ENCODE peak calls at places on chromosomes 3 and 15, in four cellular contexts. One of them, this sample, is unnamed.

GRCh38 chr3:189493271-189493670 is 137.9 kb upstream of the TP63 start:
- ATAC-seq in K562: no peak
- ATAC-seq in HepG2: no peak
- ATAC-seq in GM12878: no peak
- ATAC-seq in this sample: no peak

GRCh38 chr3:98796334-98796733 is 33.2 kb downstream of the ST3GAL6 start:
- ATAC-seq in K562: no peak
- ATAC-seq in HepG2: peak; percentile 92
- ATAC-seq in GM12878: no peak
- ATAC-seq in this sample: no peak

GRCh38 chr3:183954875-183955274 is 62.8 kb downstream of the ABCC5 start:
- ATAC-seq in K562: no peak
- ATAC-seq in HepG2: no peak
- ATAC-seq in GM12878: no peak
- ATAC-seq in this sample: no peak

GRCh38 chr3:100158877-100159563 is 44.7 kb upstream of the FILIP1L start:
- ATAC-seq in K562: no peak
- ATAC-seq in HepG2: no peak
- ATAC-seq in GM12878: no peak
- ATAC-seq in this sample: no peak

GRCh38 chr3:24522155-24522579 is 27.5 kb upstream of the THRB start:
- ATAC-seq in K562: peak; percentile 2
- ATAC-seq in HepG2: peak; percentile 70
- ATAC-seq in GM12878: no peak
- ATAC-seq in this sample: peak; percentile 9

GRCh38 chr15:62849316-62850129 is 193.0 kb upstream of the TPM1 start:
- ATAC-seq in K562: no peak
- ATAC-seq in HepG2: no peak
- ATAC-seq in GM12878: no peak
- ATAC-seq in this sample: no peak

GRCh38 chr3:113912551-113913246 is 35.1 kb upstream of the ZDHHC23 start:
- ATAC-seq in K562: peak; percentile 84
- ATAC-seq in HepG2: peak; percentile 96
- ATAC-seq in GM12878: peak; percentile 98
- ATAC-seq in this sample: no peak

GRCh38 chr3:72306800-72307341 is 521.9 kb upstream of the PROK2 start:
- ATAC-seq in K562: no peak
- ATAC-seq in HepG2: no peak
- ATAC-seq in GM12878: no peak
- ATAC-seq in this sample: no peak

GRCh38 chr3:120182613-120183524 is 88.6 kb upstream of the GSK3B start:
- ATAC-seq in K562: peak; percentile 58
- ATAC-seq in HepG2: no peak
- ATAC-seq in GM12878: peak; percentile 56
- ATAC-seq in this sample: no peak

GRCh38 chr3:11583638-11584046 is 60.1 kb downstream of the VGLL4 start:
- ATAC-seq in K562: no peak
- ATAC-seq in HepG2: no peak
- ATAC-seq in GM12878: no peak
- ATAC-seq in this sample: no peak

GRCh38 chr3:173617490-173617889 is 219.9 kb downstream of the NLGN1 start:
- ATAC-seq in K562: no peak
- ATAC-seq in HepG2: no peak
- ATAC-seq in GM12878: no peak
- ATAC-seq in this sample: no peak

GRCh38 chr3:179263134-179263533 is 12.2 kb upstream of the KCNMB3 start:
- ATAC-seq in K562: no peak
- ATAC-seq in HepG2: no peak
- ATAC-seq in GM12878: no peak
- ATAC-seq in this sample: no peak

GRCh38 chr3:111733856-111734255 is 125.2 kb upstream of the PHLDB2 start:
- ATAC-seq in K562: no peak
- ATAC-seq in HepG2: peak; percentile 9
- ATAC-seq in GM12878: no peak
- ATAC-seq in this sample: no peak

GRCh38 chr3:171326717-171327440 is 133.3 kb downstream of the TNIK start:
- ATAC-seq in K562: no peak
- ATAC-seq in HepG2: no peak
- ATAC-seq in GM12878: peak; percentile 63
- ATAC-seq in this sample: no peak

GRCh38 chr15:52206446-52206845 is 15.3 kb upstream of the GNB5 start:
- ATAC-seq in K562: no peak
- ATAC-seq in HepG2: no peak
- ATAC-seq in GM12878: no peak
- ATAC-seq in this sample: no peak

GRCh38 chr3:178948546-178948945 is 123.1 kb downstream of the ZMAT3 start:
- ATAC-seq in K562: no peak
- ATAC-seq in HepG2: no peak
- ATAC-seq in GM12878: no peak
- ATAC-seq in this sample: no peak

GRCh38 chr15:91529534-91529933 is 324.0 kb upstream of the SLCO3A1 start:
- ATAC-seq in K562: no peak
- ATAC-seq in HepG2: no peak
- ATAC-seq in GM12878: no peak
- ATAC-seq in this sample: no peak

GRCh38 chr3:116444819-116445290 is 432 bp downstream of the LSAMP start:
- ATAC-seq in K562: no peak
- ATAC-seq in HepG2: no peak
- ATAC-seq in GM12878: peak; percentile 48
- ATAC-seq in this sample: peak; percentile 28

DNA sequence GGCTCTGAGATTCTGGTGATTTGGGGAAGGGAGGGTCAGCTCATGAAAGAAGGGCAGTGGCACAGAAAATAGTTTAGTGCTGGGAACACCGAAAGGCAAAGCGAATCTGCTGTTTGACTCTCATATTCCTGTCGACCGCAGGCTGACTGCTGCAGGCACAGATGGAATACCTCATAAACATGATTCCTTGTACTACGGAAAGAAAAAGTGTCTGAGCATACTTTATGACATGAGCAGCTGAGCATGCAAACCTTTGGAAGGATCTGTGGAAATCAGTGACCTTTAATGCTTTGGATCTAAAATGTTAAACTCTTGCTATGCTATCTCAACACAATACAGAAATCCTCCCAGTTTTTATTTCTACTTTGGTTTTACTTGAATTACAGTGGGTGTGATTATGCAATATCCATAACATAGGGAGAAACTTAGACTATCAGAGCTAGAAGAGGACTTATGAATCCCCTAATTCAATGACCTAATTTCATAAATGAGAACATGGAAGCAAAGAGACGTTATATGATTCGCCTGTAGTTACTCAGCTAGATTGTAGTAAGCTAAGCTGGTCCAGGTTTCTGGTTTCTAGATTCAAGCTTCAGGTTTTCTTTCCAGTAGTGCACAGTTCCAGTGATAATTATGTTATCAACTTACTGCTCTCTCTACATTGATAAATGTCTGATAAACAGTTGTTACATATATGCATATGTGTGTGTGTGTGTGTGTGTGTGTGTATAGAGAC is 127.5 kb upstream of the GBE1 start:
- ATAC-seq in K562: no peak
- ATAC-seq in HepG2: no peak
- ATAC-seq in GM12878: no peak
- ATAC-seq in this sample: no peak
- TF ChIP-seq POLR2AphosphoS5 in K562: no peak
- TF ChIP-seq POLR2AphosphoS5 in HepG2: no peak
- TF ChIP-seq POLR2AphosphoS5 in GM12878: no peak
- TF ChIP-seq POLR2AphosphoS5 in this sample: no peak

GRCh38 chr15:48858401-48858800 is 19.5 kb upstream of the EID1 start:
- ATAC-seq in K562: peak; percentile 86
- ATAC-seq in HepG2: no peak
- ATAC-seq in GM12878: peak; percentile 36
- ATAC-seq in this sample: no peak
- TF ChIP-seq POLR2A in K562: no peak
- TF ChIP-seq POLR2A in HepG2: no peak
- TF ChIP-seq POLR2A in GM12878: no peak
- TF ChIP-seq POLR2A in this sample: no peak

GRCh38 chr15:74243431-74243830 is 7.3 kb downstream of the CCDC33 start:
- ATAC-seq in K562: no peak
- ATAC-seq in HepG2: no peak
- ATAC-seq in GM12878: no peak
- ATAC-seq in this sample: no peak

GRCh38 chr15:74242296-74242929 is 6.3 kb downstream of the CCDC33 start:
- ATAC-seq in K562: peak; percentile 53
- ATAC-seq in HepG2: peak; percentile 62
- ATAC-seq in GM12878: no peak
- ATAC-seq in this sample: no peak

GRCh38 chr15:74245342-74245931 is 9.3 kb downstream of the CCDC33 start:
- ATAC-seq in K562: no peak
- ATAC-seq in HepG2: no peak
- ATAC-seq in GM12878: no peak
- ATAC-seq in this sample: no peak

GRCh38 chr15:74240897-74241614 is 4.9 kb downstream of the CCDC33 start:
- ATAC-seq in K562: no peak
- ATAC-seq in HepG2: no peak
- ATAC-seq in GM12878: no peak
- ATAC-seq in this sample: no peak

GRCh38 chr15:74244818-74245341 is 8.8 kb downstream of the CCDC33 start:
- ATAC-seq in K562: no peak
- ATAC-seq in HepG2: no peak
- ATAC-seq in GM12878: no peak
- ATAC-seq in this sample: no peak
- H3K4me3 ChIP-seq in K562: no peak overlapping the region
- H3K4me3 ChIP-seq in HepG2: no peak overlapping the region
- H3K4me3 ChIP-seq in GM12878: no peak overlapping the region
- H3K4me3 ChIP-seq in this sample: no peak overlapping the region

GRCh38 chr3:149575213-149575961 is 82.4 kb downstream of the WWTR1 start:
- ATAC-seq in K562: peak; percentile 24
- ATAC-seq in HepG2: peak; percentile 63
- ATAC-seq in GM12878: peak; percentile 9
- ATAC-seq in this sample: peak; percentile 50

GRCh38 chr3:149577801-149578200 is 80.0 kb downstream of the WWTR1 start:
- ATAC-seq in K562: no peak
- ATAC-seq in HepG2: peak; percentile 20
- ATAC-seq in GM12878: no peak
- ATAC-seq in this sample: no peak

GRCh38 chr3:149572796-149573414 is 84.9 kb downstream of the WWTR1 start:
- ATAC-seq in K562: no peak
- ATAC-seq in HepG2: no peak
- ATAC-seq in GM12878: no peak
- ATAC-seq in this sample: peak; percentile 37

GRCh38 chr3:149579161-149579560 is 78.7 kb downstream of the WWTR1 start:
- ATAC-seq in K562: no peak
- ATAC-seq in HepG2: no peak
- ATAC-seq in GM12878: no peak
- ATAC-seq in this sample: no peak

DNA sequence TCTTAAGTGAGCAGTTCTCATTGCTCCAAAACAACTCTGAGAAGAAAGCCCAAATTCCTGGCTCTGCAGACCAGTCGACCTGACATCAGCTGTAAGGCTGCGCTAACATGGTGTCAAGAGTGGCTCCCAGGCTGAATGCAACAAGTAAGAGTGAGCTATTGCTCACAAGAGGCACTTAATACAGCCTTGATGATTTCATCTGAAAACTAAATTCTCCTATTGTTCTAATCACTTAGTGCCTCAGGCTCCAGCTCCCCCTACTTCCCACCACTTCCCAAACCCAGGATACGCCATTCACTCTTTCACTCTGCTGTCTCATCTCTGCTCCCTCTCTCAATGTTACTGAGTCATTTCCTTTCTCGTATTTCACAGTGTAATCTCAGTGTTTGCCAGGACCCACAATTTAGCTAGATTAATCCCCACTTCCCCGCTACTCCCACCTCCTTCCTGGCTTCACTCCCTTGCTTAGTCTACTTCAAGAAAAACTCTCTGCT is 81.7 kb downstream of the WWTR1 start:
- ATAC-seq in K562: peak; percentile 91
- ATAC-seq in HepG2: peak; percentile 45
- ATAC-seq in GM12878: peak; percentile 51
- ATAC-seq in this sample: peak; percentile 73
- TF ChIP-seq POLR2AphosphoS5 in K562: peak; percentile 29
- TF ChIP-seq POLR2AphosphoS5 in HepG2: no peak
- TF ChIP-seq POLR2AphosphoS5 in GM12878: no peak
- TF ChIP-seq POLR2AphosphoS5 in this sample: peak; percentile 95

GRCh38 chr15:65612949-65613348 is 2.0 kb upstream of the INTS14 start:
- ATAC-seq in K562: no peak
- ATAC-seq in HepG2: peak; percentile 24
- ATAC-seq in GM12878: no peak
- ATAC-seq in this sample: no peak

GRCh38 chr15:65612616-65612946 is 1.6 kb upstream of the INTS14 start:
- ATAC-seq in K562: no peak
- ATAC-seq in HepG2: peak; percentile 8
- ATAC-seq in GM12878: no peak
- ATAC-seq in this sample: no peak

GRCh38 chr15:65613365-65613764 is 2.4 kb upstream of the INTS14 start:
- ATAC-seq in K562: no peak
- ATAC-seq in HepG2: no peak
- ATAC-seq in GM12878: no peak
- ATAC-seq in this sample: no peak

GRCh38 chr15:65611888-65612615 is 1.1 kb upstream of the INTS14 start:
- ATAC-seq in K562: no peak
- ATAC-seq in HepG2: peak; percentile 28
- ATAC-seq in GM12878: no peak
- ATAC-seq in this sample: no peak

DNA sequence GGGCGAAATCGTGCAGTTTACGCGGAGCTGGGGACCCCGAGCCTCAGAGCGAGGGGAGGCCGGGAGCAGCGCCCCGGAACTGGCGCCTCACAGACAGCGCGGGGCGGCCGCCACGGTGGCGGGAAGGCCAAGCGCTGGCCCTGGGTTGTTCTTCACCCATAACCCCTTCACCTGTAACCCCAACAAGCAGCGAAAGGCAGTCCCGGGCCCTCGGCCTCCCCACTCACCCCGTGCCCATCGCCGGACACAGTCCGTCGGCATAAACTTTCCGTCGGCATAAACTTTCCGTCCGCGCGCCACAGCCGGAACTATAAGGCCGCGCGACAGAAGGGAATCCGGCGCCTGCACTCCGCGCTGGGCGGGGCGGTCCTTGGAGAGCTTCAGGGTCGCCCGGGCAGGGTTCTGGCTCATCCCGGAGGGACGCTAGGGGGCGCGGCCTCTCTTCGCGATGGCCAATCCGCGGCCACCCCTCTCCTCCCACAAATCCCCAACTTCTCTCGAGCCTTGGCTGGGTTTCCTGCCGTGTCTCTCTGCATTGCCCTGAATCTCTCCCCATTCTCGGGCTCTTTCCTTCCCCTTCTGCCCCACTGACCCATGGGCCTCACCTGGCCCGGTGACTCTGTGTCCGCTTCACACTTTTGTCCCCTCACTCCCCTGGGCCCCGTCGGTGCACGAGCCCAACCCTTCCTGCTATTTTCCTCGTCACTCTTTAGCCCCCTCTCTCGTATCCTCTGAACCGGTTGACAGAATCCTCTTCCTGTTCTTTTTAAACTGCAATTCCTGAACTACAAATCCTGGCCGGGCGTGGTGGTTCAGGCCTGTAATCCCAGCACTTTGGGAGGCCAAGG is at the start of gene INTS14:
- ATAC-seq in K562: peak; percentile 98
- ATAC-seq in HepG2: peak; percentile 95
- ATAC-seq in GM12878: peak; percentile 99
- ATAC-seq in this sample: peak; percentile 99
- TF ChIP-seq POLR2A in K562: peak; percentile 96
- TF ChIP-seq POLR2A in HepG2: peak; percentile 91
- TF ChIP-seq POLR2A in GM12878: peak; percentile 88
- TF ChIP-seq POLR2A in this sample: peak; percentile 68